ENCODE peak calls at places on chromosomes 2 and 18, in five cellular contexts. C is Calu3, Z is cardiac muscle cell, I is upper lobe of right lung, E is GM06990. H is an unnamed sample.

GRCh38 chr2:135130751-135131150 is 78.7 kb downstream of the RAB3GAP1 start:
- DNase-seq in C (no peak), Z (no peak), I (no peak), E (no peak), H (no peak)

GRCh38 chr18:43161528-43161927 is 46.0 kb upstream of the RIT2 start:
- DNase-seq in C (no peak), Z (peak; percentile 68), I (no peak), E (no peak), H (no peak)

GRCh38 chr18:6959110-6959509 is 158.5 kb downstream of the LAMA1 start:
- DNase-seq in C (no peak), Z (no peak), I (no peak), E (no peak), H (no peak)

GRCh38 chr2:180938419-180938818 is 42.0 kb upstream of the UBE2E3 start:
- DNase-seq in C (no peak), Z (peak; percentile 85), I (no peak), E (no peak), H (no peak)

GRCh38 chr2:36672199-36672598 is 24.3 kb upstream of the VIT start:
- DNase-seq in C (peak; percentile 12), Z (peak; percentile 54), I (no peak), E (no peak), H (no peak)

GRCh38 chr2:1051075-1051474 is 100.4 kb downstream of the SNTG2 start:
- DNase-seq in C (no peak), Z (peak; percentile 30), I (no peak), E (no peak), H (no peak)

GRCh38 chr2:239470151-239470900 is 69.5 kb upstream of the HDAC4 start:
- DNase-seq in C (no peak), Z (no peak), I (no peak), E (no peak), H (peak; percentile 7)

GRCh38 chr2:170554278-170554955 is 160.7 kb upstream of the SP5 start:
- DNase-seq in C (no peak), Z (peak; percentile 25), I (no peak), E (no peak), H (no peak)

GRCh38 chr2:235599596-235600338 is 105.9 kb downstream of the AGAP1 start:
- DNase-seq in C (no peak), Z (no peak), I (no peak), E (no peak), H (no peak)

GRCh38 chr2:46967990-46968647 is 52.5 kb upstream of the MCFD2 start:
- DNase-seq in C (peak; percentile 80), Z (peak; percentile 94), I (peak; percentile 87), E (no peak), H (no peak)

GRCh38 chr2:186726938-186727337 is 33.1 kb downstream of the FAM171B start:
- DNase-seq in C (no peak), Z (no peak), I (no peak), E (no peak), H (no peak)

GRCh38 chr2:2708575-2708974 is 377.5 kb upstream of the MYT1L start:
- DNase-seq in C (no peak), Z (no peak), I (no peak), E (no peak), H (no peak)

GRCh38 chr2:59076079-59076619 is 835.0 kb upstream of the FANCL start:
- DNase-seq in C (no peak), Z (no peak), I (no peak), E (no peak), H (no peak)

GRCh38 chr18:54434453-54434852 is 76.7 kb downstream of the C18orf54 start:
- DNase-seq in C (no peak), Z (no peak), I (no peak), E (no peak), H (no peak)

GRCh38 chr2:150548527-150548926 is 61.1 kb upstream of the RND3 start:
- DNase-seq in C (no peak), Z (peak; percentile 49), I (no peak), E (no peak), H (no peak)

GRCh38 chr18:70243131-70243530 is 37.6 kb upstream of the RTTN start:
- DNase-seq in C (peak; percentile 69), Z (no peak), I (no peak), E (no peak), H (no peak)

GRCh38 chr2:219631406-219631891 is 4.0 kb downstream of the SLC4A3 start:
- DNase-seq in C (no peak), Z (no peak), I (no peak), E (no peak), H (no peak)

GRCh38 chr2:58137221-58137620 is 90.6 kb downstream of the VRK2 start:
- DNase-seq in C (no peak), Z (peak; percentile 69), I (no peak), E (peak; percentile 10), H (no peak)

GRCh38 chr2:676647-677055 is 555 bp downstream of the TMEM18 start:
- DNase-seq in C (peak; percentile 99), Z (peak; percentile 100), I (peak; percentile 100), E (peak; percentile 97), H (peak; percentile 98)

GRCh38 chr2:54979645-54980044 is 70.6 kb downstream of the RTN4 start:
- DNase-seq in C (peak; percentile 58), Z (no peak), I (no peak), E (no peak), H (no peak)

GRCh38 chr2:215066138-215066537 is 72.3 kb downstream of the ABCA12 start:
- DNase-seq in C (no peak), Z (no peak), I (no peak), E (no peak), H (no peak)

GRCh38 chr2:102033750-102034682 is 42.3 kb downstream of the IL1R2 start:
- DNase-seq in C (no peak), Z (no peak), I (no peak), E (no peak), H (no peak)
- TF ChIP-seq CTCF in C (no peak), Z (no peak), I (no peak), E (no peak), H (no peak)

GRCh38 chr2:133173224-133173623 is 395.0 kb downstream of the NCKAP5 start:
- DNase-seq in C (no peak), Z (no peak), I (no peak), E (no peak), H (no peak)
- TF ChIP-seq CTCF in C (no peak), Z (no peak), I (no peak), E (no peak), H (no peak)

GRCh38 chr2:142112648-142113278 is 18.1 kb downstream of the LRP1B start:
- DNase-seq in C (peak; percentile 10), Z (peak; percentile 82), I (no peak), E (no peak), H (no peak)
- TF ChIP-seq CTCF in C (no peak), Z (peak; percentile 30), I (no peak), E (peak; percentile 4), H (no peak)

GRCh38 chr2:27407798-27408491 is 1.4 kb downstream of the PPM1G start:
- DNase-seq in C (peak; percentile 58), Z (peak; percentile 65), I (no peak), E (no peak), H (no peak)
- TF ChIP-seq CTCF in C (peak; percentile 72), Z (peak; percentile 54), I (peak; percentile 53), E (peak; percentile 33), H (peak; percentile 46)

GRCh38 chr2:72973566-72974435 is 56.5 kb downstream of the EMX1 start:
- DNase-seq in C (peak; percentile 58), Z (peak; percentile 68), I (no peak), E (no peak), H (no peak)
- TF ChIP-seq CTCF in C (peak; percentile 84), Z (peak; percentile 89), I (peak; percentile 73), E (peak; percentile 96), H (peak; percentile 89)

GRCh38 chr2:73112913-73113633 is at the start of gene RAB11FIP5:
- DNase-seq in C (peak; percentile 88), Z (peak; percentile 86), I (peak; percentile 90), E (peak; percentile 56), H (no peak)
- TF ChIP-seq CTCF in C (no peak), Z (no peak), I (no peak), E (no peak), H (no peak)

GRCh38 chr2:217932661-217933325 is 70.0 kb downstream of the TNS1 start:
- DNase-seq in C (no peak), Z (peak; percentile 53), I (no peak), E (no peak), H (no peak)
- TF ChIP-seq CTCF in C (no peak), Z (peak; percentile 19), I (no peak), E (no peak), H (no peak)

DNA sequence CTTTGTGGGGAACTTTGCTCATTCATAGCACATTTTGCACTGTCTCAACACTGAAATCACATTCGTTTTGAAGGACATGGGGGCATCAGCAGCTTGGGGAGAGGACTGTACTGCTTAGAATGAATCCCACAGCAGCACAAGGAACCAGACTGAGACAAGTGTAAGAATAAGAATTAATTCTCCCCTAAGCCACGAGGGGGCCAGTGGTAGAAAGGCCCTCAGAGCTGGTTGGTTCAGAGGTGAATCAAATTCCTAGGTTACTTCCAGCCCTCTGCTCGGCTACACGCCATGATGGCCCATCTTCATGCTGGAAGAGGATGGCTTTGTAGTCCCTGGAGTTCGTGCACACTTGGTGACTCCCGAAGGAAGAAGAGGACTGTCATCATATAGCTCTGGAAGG is 12.0 kb upstream of the MC5R start:
- DNase-seq in C (peak; percentile 28), Z (no peak), I (no peak), E (no peak), H (no peak)
- TF ChIP-seq CTCF in C (no peak), Z (no peak), I (no peak), E (peak; percentile 46), H (no peak)

GRCh38 chr2:60560734-60561649 is 7.5 kb upstream of the BCL11A start:
- DNase-seq in C (peak; percentile 45), Z (peak; percentile 49), I (no peak), E (no peak), H (no peak)
- TF ChIP-seq CTCF in C (peak; percentile 14), Z (peak; percentile 57), I (peak; percentile 49), E (peak; percentile 43), H (peak; percentile 61)

DNA sequence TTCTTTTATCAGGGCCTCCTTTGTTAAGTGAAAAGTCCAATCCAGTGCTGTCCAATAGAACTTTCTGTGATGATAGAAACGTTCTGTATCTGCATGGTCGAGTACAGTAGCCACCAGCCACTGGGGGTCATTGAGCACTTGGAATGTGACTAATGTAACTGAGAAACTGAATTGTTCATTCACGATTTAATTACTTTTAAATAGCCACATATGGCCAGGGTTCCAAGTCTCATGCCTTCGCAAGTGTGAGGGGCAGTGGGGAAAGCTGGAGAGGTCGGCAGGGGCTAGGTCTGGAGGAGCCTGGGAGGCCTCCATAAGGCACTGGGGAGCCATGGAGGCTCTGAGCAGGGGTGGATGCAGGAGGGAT is 20.6 kb downstream of the SH2D6 start:
- DNase-seq in C (no peak), Z (no peak), I (no peak), E (no peak), H (no peak)
- TF ChIP-seq CTCF in C (no peak), Z (no peak), I (no peak), E (no peak), H (no peak)

H was measured in CD14-positive monocyte.